ENCODE peak calls at places on chromosomes 2 and 18, in seven cellular contexts. One of them, this sample, is unnamed.

GRCh38 chr2:133200684-133201421 is 367.4 kb downstream of the NCKAP5 start:
- DNase-seq in dorsolateral prefrontal cortex: no peak
- DNase-seq in HepG2: no peak
- DNase-seq in AML-193: no peak
- DNase-seq in Kasumi-1: no peak
- DNase-seq in NT2/D1: no peak
- DNase-seq in left ventricle myocardium superior: no peak
- DNase-seq in this sample: no peak

GRCh38 chr2:181683518-181684453 is 3.5 kb upstream of the NEUROD1 start:
- DNase-seq in AML-193: no peak
- DNase-seq in left ventricle myocardium superior: no peak
- DNase-seq in HepG2: no peak
- DNase-seq in dorsolateral prefrontal cortex: peak; percentile 48
- DNase-seq in Kasumi-1: no peak
- DNase-seq in NT2/D1: peak; percentile 50
- DNase-seq in this sample: no peak

GRCh38 chr2:33212151-33212550 is 264.3 kb upstream of the RASGRP3 start:
- DNase-seq in dorsolateral prefrontal cortex: no peak
- DNase-seq in left ventricle myocardium superior: no peak
- DNase-seq in AML-193: no peak
- DNase-seq in HepG2: peak; percentile 45
- DNase-seq in Kasumi-1: no peak
- DNase-seq in NT2/D1: no peak
- DNase-seq in this sample: no peak

GRCh38 chr2:168686485-168687191 is 115.8 kb upstream of the NOSTRIN start:
- DNase-seq in NT2/D1: no peak
- DNase-seq in HepG2: no peak
- DNase-seq in AML-193: no peak
- DNase-seq in left ventricle myocardium superior: no peak
- DNase-seq in dorsolateral prefrontal cortex: no peak
- DNase-seq in Kasumi-1: no peak
- DNase-seq in this sample: no peak

GRCh38 chr2:102107741-102108070 is 34.8 kb upstream of the IL1R1 start:
- DNase-seq in NT2/D1: no peak
- DNase-seq in HepG2: peak; percentile 98
- DNase-seq in dorsolateral prefrontal cortex: no peak
- DNase-seq in AML-193: no peak
- DNase-seq in left ventricle myocardium superior: no peak
- DNase-seq in Kasumi-1: no peak
- DNase-seq in this sample: no peak

GRCh38 chr2:2060431-2060830 is 270.6 kb downstream of the MYT1L start:
- DNase-seq in AML-193: no peak
- DNase-seq in Kasumi-1: no peak
- DNase-seq in NT2/D1: no peak
- DNase-seq in dorsolateral prefrontal cortex: no peak
- DNase-seq in left ventricle myocardium superior: no peak
- DNase-seq in HepG2: no peak
- DNase-seq in this sample: no peak

GRCh38 chr2:204321910-204322765 is 223.1 kb upstream of the PARD3B start:
- DNase-seq in left ventricle myocardium superior: no peak
- DNase-seq in Kasumi-1: no peak
- DNase-seq in NT2/D1: no peak
- DNase-seq in HepG2: no peak
- DNase-seq in AML-193: no peak
- DNase-seq in dorsolateral prefrontal cortex: no peak
- DNase-seq in this sample: no peak

GRCh38 chr2:121898483-121898882 is 143.0 kb downstream of the TSN start:
- DNase-seq in Kasumi-1: no peak
- DNase-seq in NT2/D1: no peak
- DNase-seq in HepG2: no peak
- DNase-seq in dorsolateral prefrontal cortex: no peak
- DNase-seq in left ventricle myocardium superior: no peak
- DNase-seq in AML-193: no peak
- DNase-seq in this sample: no peak

GRCh38 chr2:197191177-197191947 is 119.2 kb downstream of the ANKRD44 start:
- DNase-seq in left ventricle myocardium superior: no peak
- DNase-seq in NT2/D1: peak; percentile 28
- DNase-seq in Kasumi-1: peak; percentile 65
- DNase-seq in dorsolateral prefrontal cortex: no peak
- DNase-seq in AML-193: peak; percentile 41
- DNase-seq in HepG2: peak; percentile 40
- DNase-seq in this sample: no peak

GRCh38 chr2:111940333-111940902 is 42.0 kb downstream of the MERTK start:
- DNase-seq in HepG2: no peak
- DNase-seq in dorsolateral prefrontal cortex: no peak
- DNase-seq in Kasumi-1: no peak
- DNase-seq in AML-193: no peak
- DNase-seq in NT2/D1: no peak
- DNase-seq in left ventricle myocardium superior: no peak
- DNase-seq in this sample: no peak

GRCh38 chr2:134371041-134371440 is 117.2 kb downstream of the MGAT5 start:
- DNase-seq in HepG2: no peak
- DNase-seq in dorsolateral prefrontal cortex: no peak
- DNase-seq in left ventricle myocardium superior: no peak
- DNase-seq in NT2/D1: no peak
- DNase-seq in AML-193: no peak
- DNase-seq in Kasumi-1: no peak
- DNase-seq in this sample: no peak

GRCh38 chr2:54770676-54771075 is 47.2 kb downstream of the EML6 start:
- DNase-seq in left ventricle myocardium superior: no peak
- DNase-seq in NT2/D1: no peak
- DNase-seq in Kasumi-1: no peak
- DNase-seq in dorsolateral prefrontal cortex: no peak
- DNase-seq in HepG2: no peak
- DNase-seq in AML-193: no peak
- DNase-seq in this sample: no peak

GRCh38 chr2:86274265-86274917 is 63.0 kb downstream of the REEP1 start:
- DNase-seq in left ventricle myocardium superior: no peak
- DNase-seq in AML-193: no peak
- DNase-seq in dorsolateral prefrontal cortex: no peak
- DNase-seq in HepG2: no peak
- DNase-seq in NT2/D1: no peak
- DNase-seq in Kasumi-1: no peak
- DNase-seq in this sample: no peak

GRCh38 chr18:58638446-58638845 is 9.6 kb upstream of the ALPK2 start:
- DNase-seq in left ventricle myocardium superior: no peak
- DNase-seq in HepG2: no peak
- DNase-seq in dorsolateral prefrontal cortex: no peak
- DNase-seq in Kasumi-1: peak; percentile 85
- DNase-seq in AML-193: peak; percentile 3
- DNase-seq in NT2/D1: no peak
- DNase-seq in this sample: no peak

GRCh38 chr2:8488001-8488738 is 193.7 kb upstream of the ID2 start:
- DNase-seq in left ventricle myocardium superior: no peak
- DNase-seq in Kasumi-1: no peak
- DNase-seq in HepG2: no peak
- DNase-seq in AML-193: no peak
- DNase-seq in NT2/D1: no peak
- DNase-seq in dorsolateral prefrontal cortex: no peak
- DNase-seq in this sample: no peak

GRCh38 chr2:212227755-212228154 is 310.8 kb downstream of the ERBB4 start:
- DNase-seq in HepG2: peak; percentile 39
- DNase-seq in AML-193: no peak
- DNase-seq in left ventricle myocardium superior: peak; percentile 27
- DNase-seq in Kasumi-1: no peak
- DNase-seq in NT2/D1: no peak
- DNase-seq in dorsolateral prefrontal cortex: no peak
- DNase-seq in this sample: no peak

GRCh38 chr2:128270306-128271185 is 48.1 kb downstream of the HS6ST1 start:
- DNase-seq in NT2/D1: no peak
- DNase-seq in Kasumi-1: no peak
- DNase-seq in left ventricle myocardium superior: no peak
- DNase-seq in AML-193: no peak
- DNase-seq in dorsolateral prefrontal cortex: peak; percentile 13
- DNase-seq in HepG2: peak; percentile 48
- DNase-seq in this sample: no peak

GRCh38 chr18:46590103-46590502 is 66.9 kb downstream of the LOXHD1 start:
- DNase-seq in NT2/D1: no peak
- DNase-seq in AML-193: no peak
- DNase-seq in left ventricle myocardium superior: no peak
- DNase-seq in Kasumi-1: no peak
- DNase-seq in dorsolateral prefrontal cortex: no peak
- DNase-seq in HepG2: no peak
- DNase-seq in this sample: no peak

GRCh38 chr2:238847432-238847801 is 468 bp upstream of the TWIST2 start:
- DNase-seq in left ventricle myocardium superior: no peak
- DNase-seq in dorsolateral prefrontal cortex: no peak
- DNase-seq in AML-193: no peak
- DNase-seq in NT2/D1: no peak
- DNase-seq in HepG2: no peak
- DNase-seq in Kasumi-1: no peak
- DNase-seq in this sample: no peak

GRCh38 chr2:69816923-69817542 is 12.4 kb upstream of the GMCL1 start:
- DNase-seq in Kasumi-1: peak; percentile 91
- DNase-seq in dorsolateral prefrontal cortex: peak; percentile 68
- DNase-seq in NT2/D1: peak; percentile 85
- DNase-seq in left ventricle myocardium superior: no peak
- DNase-seq in HepG2: peak; percentile 94
- DNase-seq in AML-193: peak; percentile 82
- DNase-seq in this sample: no peak

GRCh38 chr18:25261768-25262167 is 90.2 kb downstream of the ZNF521 start:
- DNase-seq in Kasumi-1: no peak
- DNase-seq in NT2/D1: no peak
- DNase-seq in AML-193: no peak
- DNase-seq in left ventricle myocardium superior: no peak
- DNase-seq in HepG2: no peak
- DNase-seq in dorsolateral prefrontal cortex: no peak
- DNase-seq in this sample: no peak

GRCh38 chr2:176653856-176654443 is 384.7 kb downstream of the MTX2 start:
- DNase-seq in NT2/D1: peak; percentile 83
- DNase-seq in AML-193: peak; percentile 34
- DNase-seq in HepG2: peak; percentile 57
- DNase-seq in dorsolateral prefrontal cortex: peak; percentile 59
- DNase-seq in Kasumi-1: peak; percentile 89
- DNase-seq in left ventricle myocardium superior: peak; percentile 55
- DNase-seq in this sample: no peak

GRCh38 chr18:41644466-41644865 is 310.6 kb upstream of the PIK3C3 start:
- DNase-seq in Kasumi-1: peak; percentile 21
- DNase-seq in AML-193: peak; percentile 13
- DNase-seq in dorsolateral prefrontal cortex: no peak
- DNase-seq in NT2/D1: no peak
- DNase-seq in left ventricle myocardium superior: no peak
- DNase-seq in HepG2: no peak
- DNase-seq in this sample: no peak

GRCh38 chr2:44825702-44826101 is 115.8 kb upstream of the SIX3 start:
- DNase-seq in HepG2: no peak
- DNase-seq in dorsolateral prefrontal cortex: no peak
- DNase-seq in AML-193: no peak
- DNase-seq in left ventricle myocardium superior: no peak
- DNase-seq in Kasumi-1: no peak
- DNase-seq in NT2/D1: no peak
- DNase-seq in this sample: no peak

GRCh38 chr18:51235011-51235789 is 37.7 kb upstream of the MEX3C start:
- DNase-seq in dorsolateral prefrontal cortex: no peak
- DNase-seq in HepG2: no peak
- DNase-seq in left ventricle myocardium superior: no peak
- DNase-seq in AML-193: no peak
- DNase-seq in NT2/D1: no peak
- DNase-seq in Kasumi-1: peak; percentile 15
- DNase-seq in this sample: no peak

GRCh38 chr2:8607591-8607990 is 74.3 kb upstream of the ID2 start:
- DNase-seq in Kasumi-1: no peak
- DNase-seq in NT2/D1: no peak
- DNase-seq in HepG2: no peak
- DNase-seq in dorsolateral prefrontal cortex: no peak
- DNase-seq in left ventricle myocardium superior: no peak
- DNase-seq in AML-193: no peak
- DNase-seq in this sample: no peak

GRCh38 chr2:120037995-120038541 is 25.2 kb downstream of the EPB41L5 start:
- DNase-seq in dorsolateral prefrontal cortex: no peak
- DNase-seq in Kasumi-1: no peak
- DNase-seq in left ventricle myocardium superior: no peak
- DNase-seq in NT2/D1: no peak
- DNase-seq in AML-193: no peak
- DNase-seq in HepG2: no peak
- DNase-seq in this sample: no peak

GRCh38 chr2:176270100-176270750 is 983 bp downstream of the MTX2 start:
- DNase-seq in left ventricle myocardium superior: no peak
- DNase-seq in dorsolateral prefrontal cortex: no peak
- DNase-seq in HepG2: no peak
- DNase-seq in Kasumi-1: no peak
- DNase-seq in NT2/D1: no peak
- DNase-seq in AML-193: no peak
- DNase-seq in this sample: no peak

GRCh38 chr2:144747571-144747970 is 227.7 kb upstream of the ZEB2 start:
- DNase-seq in HepG2: no peak
- DNase-seq in Kasumi-1: no peak
- DNase-seq in dorsolateral prefrontal cortex: no peak
- DNase-seq in AML-193: no peak
- DNase-seq in NT2/D1: peak; percentile 2
- DNase-seq in left ventricle myocardium superior: no peak
- DNase-seq in this sample: no peak

GRCh38 chr2:224584768-224585204 is 377 bp downstream of the CUL3 start:
- DNase-seq in dorsolateral prefrontal cortex: peak; percentile 58
- DNase-seq in left ventricle myocardium superior: peak; percentile 73
- DNase-seq in Kasumi-1: no peak
- DNase-seq in HepG2: peak; percentile 35
- DNase-seq in AML-193: no peak
- DNase-seq in NT2/D1: peak; percentile 27
- DNase-seq in this sample: peak; percentile 75

GRCh38 chr2:32161296-32161695 is 4.4 kb upstream of the SLC30A6 start:
- DNase-seq in NT2/D1: no peak
- DNase-seq in Kasumi-1: no peak
- DNase-seq in AML-193: no peak
- DNase-seq in HepG2: no peak
- DNase-seq in left ventricle myocardium superior: no peak
- DNase-seq in dorsolateral prefrontal cortex: no peak
- DNase-seq in this sample: no peak

GRCh38 chr2:109382946-109383345 is 230.8 kb downstream of the SEPTIN10 start:
- DNase-seq in AML-193: no peak
- DNase-seq in dorsolateral prefrontal cortex: peak; percentile 60
- DNase-seq in NT2/D1: no peak
- DNase-seq in Kasumi-1: peak; percentile 11
- DNase-seq in left ventricle myocardium superior: peak; percentile 78
- DNase-seq in HepG2: no peak
- DNase-seq in this sample: peak; percentile 73

GRCh38 chr2:230459213-230459612 is 43.2 kb downstream of the SP100 start:
- DNase-seq in AML-193: peak; percentile 27
- DNase-seq in left ventricle myocardium superior: no peak
- DNase-seq in Kasumi-1: no peak
- DNase-seq in dorsolateral prefrontal cortex: no peak
- DNase-seq in NT2/D1: no peak
- DNase-seq in HepG2: no peak
- DNase-seq in this sample: no peak

GRCh38 chr18:37551249-37551648 is 14.3 kb downstream of the CELF4 start:
- DNase-seq in AML-193: no peak
- DNase-seq in left ventricle myocardium superior: no peak
- DNase-seq in Kasumi-1: no peak
- DNase-seq in dorsolateral prefrontal cortex: no peak
- DNase-seq in NT2/D1: no peak
- DNase-seq in HepG2: no peak
- DNase-seq in this sample: no peak

GRCh38 chr18:76098728-76099514 is 396.1 kb downstream of the ZNF516 start:
- DNase-seq in NT2/D1: no peak
- DNase-seq in left ventricle myocardium superior: no peak
- DNase-seq in Kasumi-1: no peak
- DNase-seq in HepG2: no peak
- DNase-seq in dorsolateral prefrontal cortex: no peak
- DNase-seq in AML-193: no peak
- DNase-seq in this sample: no peak

This sample was measured in lower lobe of right lung.